ENCODE peak calls at places on chromosome 11, in seven cellular contexts. One of them, this sample, is unnamed.

GRCh38 chr11:47257518-47258316 is at the start of gene NR1H3:
- DNase-seq in glutamatergic neuron: peak
- DNase-seq in gastrocnemius medialis: peak
- DNase-seq in psoas muscle: peak
- DNase-seq in CD4-positive, alpha-beta T cell: no peak
- DNase-seq in fibroblast of pulmonary artery: peak
- DNase-seq in PC-3: peak
- DNase-seq in this sample: no peak

GRCh38 chr11:72241290-72241781 is 2.6 kb downstream of the PHOX2A start:
- DNase-seq in glutamatergic neuron: no peak
- DNase-seq in gastrocnemius medialis: no peak
- DNase-seq in psoas muscle: no peak
- DNase-seq in CD4-positive, alpha-beta T cell: no peak
- DNase-seq in fibroblast of pulmonary artery: no peak
- DNase-seq in PC-3: no peak
- DNase-seq in this sample: no peak

GRCh38 chr11:123559418-123559817 is 95.0 kb downstream of the SCN3B start:
- DNase-seq in glutamatergic neuron: no peak
- DNase-seq in gastrocnemius medialis: no peak
- DNase-seq in psoas muscle: no peak
- DNase-seq in CD4-positive, alpha-beta T cell: no peak
- DNase-seq in fibroblast of pulmonary artery: no peak
- DNase-seq in PC-3: no peak
- DNase-seq in this sample: no peak

GRCh38 chr11:19631657-19632325 is 80.8 kb upstream of the NAV2 start:
- DNase-seq in glutamatergic neuron: no peak
- DNase-seq in gastrocnemius medialis: no peak
- DNase-seq in psoas muscle: no peak
- DNase-seq in CD4-positive, alpha-beta T cell: no peak
- DNase-seq in fibroblast of pulmonary artery: no peak
- DNase-seq in PC-3: no peak
- DNase-seq in this sample: no peak

GRCh38 chr11:57792060-57792541 is 30.5 kb downstream of the CTNND1 start:
- DNase-seq in glutamatergic neuron: no peak
- DNase-seq in gastrocnemius medialis: peak
- DNase-seq in psoas muscle: peak
- DNase-seq in CD4-positive, alpha-beta T cell: peak
- DNase-seq in fibroblast of pulmonary artery: no peak
- DNase-seq in PC-3: no peak
- DNase-seq in this sample: no peak

GRCh38 chr11:68447015-68447801 is 13.3 kb upstream of the PPP6R3 start:
- DNase-seq in glutamatergic neuron: peak
- DNase-seq in gastrocnemius medialis: peak
- DNase-seq in psoas muscle: peak
- DNase-seq in CD4-positive, alpha-beta T cell: peak
- DNase-seq in fibroblast of pulmonary artery: peak
- DNase-seq in PC-3: peak
- DNase-seq in this sample: no peak

GRCh38 chr11:109426442-109426841 is 4.5 kb downstream of the C11orf87 start:
- DNase-seq in glutamatergic neuron: no peak
- DNase-seq in gastrocnemius medialis: no peak
- DNase-seq in psoas muscle: no peak
- DNase-seq in CD4-positive, alpha-beta T cell: no peak
- DNase-seq in fibroblast of pulmonary artery: no peak
- DNase-seq in PC-3: peak
- DNase-seq in this sample: no peak

GRCh38 chr11:20131744-20132666 is 28.3 kb downstream of the DBX1 start:
- DNase-seq in glutamatergic neuron: peak
- DNase-seq in gastrocnemius medialis: no peak
- DNase-seq in psoas muscle: peak
- DNase-seq in CD4-positive, alpha-beta T cell: no peak
- DNase-seq in fibroblast of pulmonary artery: peak
- DNase-seq in PC-3: peak
- DNase-seq in this sample: no peak

DNA sequence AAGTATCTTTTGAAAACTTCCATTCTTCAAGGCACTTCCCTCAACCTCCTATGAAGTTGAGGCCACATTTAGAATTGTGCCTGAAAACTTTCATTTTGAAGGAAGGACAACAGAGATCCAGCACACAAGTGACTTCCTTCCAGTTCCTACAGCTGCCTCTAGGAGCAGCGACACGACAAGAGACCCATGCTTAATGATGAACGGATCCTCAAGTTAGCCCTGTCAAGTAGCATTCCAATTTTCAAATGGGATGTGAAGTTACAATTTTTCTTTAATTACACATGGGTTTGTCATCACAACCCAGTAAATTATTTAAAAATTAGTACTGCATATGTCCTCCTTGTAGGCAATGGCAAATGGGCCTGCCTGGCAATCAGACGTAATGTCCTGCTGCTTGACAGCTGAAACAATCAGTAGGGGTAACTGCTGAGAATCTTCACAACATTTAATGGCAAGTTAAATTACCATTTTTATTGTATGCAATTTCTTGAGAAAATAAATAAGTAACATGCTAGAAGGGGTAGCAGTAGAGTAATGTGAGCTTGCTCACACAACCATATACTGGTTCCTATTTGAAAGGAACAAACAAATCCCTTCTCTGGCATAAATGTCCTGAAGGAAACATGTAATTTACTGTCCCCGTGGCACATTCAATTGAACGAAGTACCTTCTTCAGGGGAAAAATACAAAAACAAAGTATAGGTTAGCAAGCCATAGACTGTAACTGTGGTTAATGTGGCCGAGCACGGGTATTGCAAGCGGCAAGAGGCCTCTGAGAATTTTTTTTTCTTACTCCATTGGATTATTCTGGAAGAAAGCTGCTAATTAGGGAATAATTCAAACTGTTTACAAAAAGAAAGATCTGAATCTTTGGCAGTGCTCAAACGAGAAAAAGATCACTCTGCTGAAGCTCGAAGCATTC is 288.3 kb downstream of the CADM1 start:
- DNase-seq in glutamatergic neuron: peak
- DNase-seq in gastrocnemius medialis: no peak
- DNase-seq in psoas muscle: no peak
- DNase-seq in CD4-positive, alpha-beta T cell: no peak
- DNase-seq in fibroblast of pulmonary artery: no peak
- DNase-seq in PC-3: no peak
- DNase-seq in this sample: no peak
- TF ChIP-seq CTCF in glutamatergic neuron: peak
- TF ChIP-seq CTCF in gastrocnemius medialis: no peak
- TF ChIP-seq CTCF in psoas muscle: peak
- TF ChIP-seq CTCF in CD4-positive, alpha-beta T cell: peak
- TF ChIP-seq CTCF in fibroblast of pulmonary artery: no peak
- TF ChIP-seq CTCF in PC-3: peak
- TF ChIP-seq CTCF in this sample: peak

GRCh38 chr11:134392953-134393615 is 19.0 kb downstream of the B3GAT1 start:
- DNase-seq in glutamatergic neuron: no peak
- DNase-seq in gastrocnemius medialis: no peak
- DNase-seq in psoas muscle: no peak
- DNase-seq in CD4-positive, alpha-beta T cell: no peak
- DNase-seq in fibroblast of pulmonary artery: no peak
- DNase-seq in PC-3: no peak
- DNase-seq in this sample: no peak
- TF ChIP-seq CTCF in glutamatergic neuron: no peak
- TF ChIP-seq CTCF in gastrocnemius medialis: no peak
- TF ChIP-seq CTCF in psoas muscle: no peak
- TF ChIP-seq CTCF in CD4-positive, alpha-beta T cell: no peak
- TF ChIP-seq CTCF in fibroblast of pulmonary artery: no peak
- TF ChIP-seq CTCF in PC-3: no peak
- TF ChIP-seq CTCF in this sample: no peak

DNA sequence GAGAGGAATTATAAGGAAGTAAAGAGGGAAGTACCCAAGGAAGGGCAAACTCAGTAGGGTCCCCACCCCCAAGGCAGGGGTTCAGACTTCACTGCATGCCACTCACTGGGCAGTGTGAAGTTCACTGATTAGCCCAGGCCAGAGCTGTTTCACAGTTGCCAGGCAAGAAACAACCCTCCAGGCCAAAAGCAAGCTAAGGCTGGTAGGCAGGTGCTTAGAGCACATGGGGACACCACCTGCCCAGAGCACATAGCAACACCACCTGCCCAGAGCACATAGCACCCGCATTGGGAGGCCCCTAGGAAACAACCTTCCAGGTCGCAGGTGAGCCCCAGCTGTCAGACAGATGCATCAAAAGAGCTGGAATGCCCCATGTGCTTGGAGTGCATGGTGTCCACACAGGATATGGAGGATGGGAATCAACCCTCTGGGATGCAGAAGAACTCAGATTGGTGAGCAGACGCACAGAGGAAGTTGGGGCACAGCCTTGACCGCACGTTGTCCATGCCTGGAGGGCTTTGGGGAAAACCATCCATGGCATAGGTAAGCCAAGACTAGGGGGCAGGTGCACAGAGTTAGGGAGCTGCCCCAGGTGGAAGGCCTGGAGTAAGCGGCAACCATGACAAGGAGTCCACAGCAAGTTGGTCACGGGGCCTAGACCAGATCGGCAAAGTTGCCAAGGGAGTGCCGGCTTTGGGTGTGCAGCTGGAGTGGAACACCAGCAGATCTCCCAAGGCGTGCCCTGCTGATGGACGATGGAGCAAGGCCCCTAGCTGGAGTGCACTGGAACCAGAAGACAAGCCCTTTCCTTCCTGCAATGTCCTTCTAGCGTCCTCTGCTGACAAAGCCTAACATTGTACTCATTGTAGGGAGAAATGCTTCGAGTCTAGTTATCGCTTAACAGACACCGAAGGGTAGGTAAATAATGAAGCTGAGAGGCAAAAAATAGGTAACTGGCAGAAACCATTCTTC is 7.8 kb upstream of the TMEM216 start:
- DNase-seq in glutamatergic neuron: peak
- DNase-seq in gastrocnemius medialis: no peak
- DNase-seq in psoas muscle: no peak
- DNase-seq in CD4-positive, alpha-beta T cell: no peak
- DNase-seq in fibroblast of pulmonary artery: peak
- DNase-seq in PC-3: peak
- DNase-seq in this sample: no peak
- TF ChIP-seq CTCF in glutamatergic neuron: no peak
- TF ChIP-seq CTCF in gastrocnemius medialis: no peak
- TF ChIP-seq CTCF in psoas muscle: no peak
- TF ChIP-seq CTCF in CD4-positive, alpha-beta T cell: no peak
- TF ChIP-seq CTCF in fibroblast of pulmonary artery: peak
- TF ChIP-seq CTCF in PC-3: peak
- TF ChIP-seq CTCF in this sample: no peak

DNA sequence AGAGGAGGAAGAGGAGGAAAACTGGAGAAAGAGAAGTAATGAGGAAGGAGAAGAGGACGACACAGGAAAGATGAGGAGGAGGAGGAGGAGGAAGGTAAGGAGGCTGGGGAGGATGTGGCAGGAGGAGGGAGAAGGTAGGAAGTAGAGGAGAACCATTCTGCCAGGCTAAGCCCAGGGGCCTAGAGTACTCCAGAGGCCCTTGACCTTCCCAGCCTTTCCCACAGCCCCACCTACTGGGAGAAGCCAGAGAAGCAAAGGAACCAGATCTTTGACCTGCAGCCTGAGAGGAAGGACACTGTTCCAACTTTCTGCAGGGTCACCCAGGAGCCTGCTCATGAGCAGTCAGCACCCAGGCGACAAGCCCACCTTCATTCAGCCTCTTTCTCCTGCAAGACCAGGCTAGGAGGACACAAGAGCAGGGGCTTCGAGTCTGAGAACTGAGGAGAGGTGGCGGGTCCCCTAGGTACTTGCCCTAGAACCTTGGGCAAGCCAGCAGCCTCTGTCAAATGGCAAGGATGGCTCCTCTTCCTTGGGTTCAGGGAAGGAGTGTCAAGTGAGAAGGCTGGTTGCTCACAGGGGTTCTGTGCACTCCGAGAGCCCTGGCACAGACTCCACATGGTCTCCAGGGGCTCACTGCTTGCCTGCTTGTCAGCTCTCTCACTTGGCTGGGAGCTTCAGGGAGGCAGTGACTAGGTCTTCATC is 27.9 kb upstream of the OAF start:
- DNase-seq in glutamatergic neuron: peak
- DNase-seq in gastrocnemius medialis: no peak
- DNase-seq in psoas muscle: peak
- DNase-seq in CD4-positive, alpha-beta T cell: no peak
- DNase-seq in fibroblast of pulmonary artery: no peak
- DNase-seq in PC-3: peak
- DNase-seq in this sample: peak
- TF ChIP-seq CTCF in glutamatergic neuron: peak
- TF ChIP-seq CTCF in gastrocnemius medialis: no peak
- TF ChIP-seq CTCF in psoas muscle: no peak
- TF ChIP-seq CTCF in CD4-positive, alpha-beta T cell: no peak
- TF ChIP-seq CTCF in fibroblast of pulmonary artery: peak
- TF ChIP-seq CTCF in PC-3: peak
- TF ChIP-seq CTCF in this sample: peak

DNA sequence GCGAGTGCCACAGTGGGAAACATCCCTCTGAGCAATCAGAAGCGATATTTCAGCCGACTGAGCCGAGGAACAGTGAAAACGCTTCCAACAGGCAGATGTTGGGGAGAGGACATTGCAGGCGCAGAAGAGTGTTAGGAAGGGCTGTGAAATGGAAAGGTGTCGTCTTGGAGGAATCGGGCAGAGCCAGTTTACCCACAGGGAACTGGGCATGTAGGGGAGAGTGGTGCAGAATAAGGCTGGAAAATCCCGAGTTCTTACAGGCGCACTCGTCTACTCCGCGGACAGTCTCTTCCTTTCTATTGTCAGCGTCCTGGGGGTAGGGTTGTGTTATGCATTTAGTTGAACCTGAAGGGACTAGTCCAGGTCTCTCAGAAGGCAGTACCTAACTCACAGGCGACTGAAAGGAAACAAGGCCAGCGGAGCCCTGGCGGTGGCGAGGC is 1.1 kb upstream of the APLP2 start:
- DNase-seq in glutamatergic neuron: no peak
- DNase-seq in gastrocnemius medialis: no peak
- DNase-seq in psoas muscle: no peak
- DNase-seq in CD4-positive, alpha-beta T cell: no peak
- DNase-seq in fibroblast of pulmonary artery: no peak
- DNase-seq in PC-3: no peak
- DNase-seq in this sample: no peak
- TF ChIP-seq CTCF in glutamatergic neuron: no peak
- TF ChIP-seq CTCF in gastrocnemius medialis: no peak
- TF ChIP-seq CTCF in psoas muscle: no peak
- TF ChIP-seq CTCF in CD4-positive, alpha-beta T cell: no peak
- TF ChIP-seq CTCF in fibroblast of pulmonary artery: no peak
- TF ChIP-seq CTCF in PC-3: no peak
- TF ChIP-seq CTCF in this sample: no peak

GRCh38 chr11:14018441-14018840 is 55.9 kb downstream of the SPON1 start:
- DNase-seq in glutamatergic neuron: no peak
- DNase-seq in gastrocnemius medialis: no peak
- DNase-seq in psoas muscle: no peak
- DNase-seq in CD4-positive, alpha-beta T cell: no peak
- DNase-seq in fibroblast of pulmonary artery: no peak
- DNase-seq in PC-3: no peak
- DNase-seq in this sample: no peak
- TF ChIP-seq CTCF in glutamatergic neuron: no peak
- TF ChIP-seq CTCF in gastrocnemius medialis: no peak
- TF ChIP-seq CTCF in psoas muscle: no peak
- TF ChIP-seq CTCF in CD4-positive, alpha-beta T cell: no peak
- TF ChIP-seq CTCF in fibroblast of pulmonary artery: no peak
- TF ChIP-seq CTCF in PC-3: no peak
- TF ChIP-seq CTCF in this sample: no peak

GRCh38 chr11:106761745-106762144 is 256.5 kb downstream of the GUCY1A2 start:
- DNase-seq in glutamatergic neuron: no peak
- DNase-seq in gastrocnemius medialis: no peak
- DNase-seq in psoas muscle: no peak
- DNase-seq in CD4-positive, alpha-beta T cell: no peak
- DNase-seq in fibroblast of pulmonary artery: no peak
- DNase-seq in PC-3: no peak
- DNase-seq in this sample: no peak
- TF ChIP-seq CTCF in glutamatergic neuron: no peak
- TF ChIP-seq CTCF in gastrocnemius medialis: no peak
- TF ChIP-seq CTCF in psoas muscle: no peak
- TF ChIP-seq CTCF in CD4-positive, alpha-beta T cell: no peak
- TF ChIP-seq CTCF in fibroblast of pulmonary artery: no peak
- TF ChIP-seq CTCF in PC-3: no peak
- TF ChIP-seq CTCF in this sample: no peak